ENCODE peak calls at places on chromosomes 7 and 10, in five cellular contexts. P is PC-3, V is GM23338, W is SK-N-SH, L is HCT116. T is an unnamed sample.

GRCh38 chr10:75538144-75538543 is 106.7 kb downstream of the LRMDA start:
- DNase-seq in P (no peak), V (peak), W (no peak), L (no peak), T (peak)

GRCh38 chr10:52216852-52217251 is 97.2 kb upstream of the DKK1 start:
- DNase-seq in P (peak), V (no peak), W (peak), L (no peak), T (no peak)

GRCh38 chr7:16649196-16649595 is 3.2 kb downstream of the BZW2 start:
- DNase-seq in P (peak), V (no peak), W (no peak), L (no peak), T (no peak)

GRCh38 chr10:120172371-120172770 is 279.8 kb downstream of the SEC23IP start:
- DNase-seq in P (peak), V (peak), W (no peak), L (no peak), T (no peak)

GRCh38 chr7:98165827-98166667 is 45.2 kb upstream of the BHLHA15 start:
- DNase-seq in P (peak), V (peak), W (peak), L (peak), T (peak)

GRCh38 chr7:73812996-73813395 is 17.8 kb upstream of the CLDN4 start:
- DNase-seq in P (no peak), V (no peak), W (no peak), L (no peak), T (no peak)

GRCh38 chr7:147207988-147208387 is 1091.4 kb downstream of the CNTNAP2 start:
- DNase-seq in P (no peak), V (peak), W (no peak), L (no peak), T (no peak)

GRCh38 chr7:23204241-23204640 is 22.4 kb downstream of the NUP42 start:
- DNase-seq in P (no peak), V (no peak), W (no peak), L (no peak), T (no peak)

GRCh38 chr7:75565129-75565528 is 73.0 kb downstream of the SPDYE5 start:
- DNase-seq in P (peak), V (peak), W (peak), L (no peak), T (no peak)

GRCh38 chr7:2032876-2033407 is 199.8 kb downstream of the MAD1L1 start:
- DNase-seq in P (no peak), V (no peak), W (peak), L (no peak), T (no peak)

GRCh38 chr7:38839846-38840245 is 69.1 kb downstream of the VPS41 start:
- DNase-seq in P (no peak), V (no peak), W (no peak), L (no peak), T (no peak)

GRCh38 chr7:16945372-16945771 is 63.6 kb upstream of the AGR3 start:
- DNase-seq in P (no peak), V (no peak), W (no peak), L (no peak), T (no peak)

GRCh38 chr10:95314519-95314918 is 23.7 kb upstream of the PDLIM1 start:
- DNase-seq in P (no peak), V (no peak), W (no peak), L (no peak), T (no peak)

GRCh38 chr7:22990588-22990949 is 23.4 kb downstream of the HYCC1 start:
- DNase-seq in P (peak), V (no peak), W (no peak), L (no peak), T (no peak)

GRCh38 chr7:117076426-117076943 is 123.2 kb downstream of the ST7 start:
- DNase-seq in P (no peak), V (no peak), W (no peak), L (no peak), T (no peak)

GRCh38 chr7:51927738-51928137 is 611.1 kb upstream of the COBL start:
- DNase-seq in P (no peak), V (no peak), W (no peak), L (no peak), T (no peak)

GRCh38 chr7:118029881-118030422 is 154.0 kb upstream of the LSM8 start:
- DNase-seq in P (no peak), V (no peak), W (no peak), L (no peak), T (no peak)

DNA sequence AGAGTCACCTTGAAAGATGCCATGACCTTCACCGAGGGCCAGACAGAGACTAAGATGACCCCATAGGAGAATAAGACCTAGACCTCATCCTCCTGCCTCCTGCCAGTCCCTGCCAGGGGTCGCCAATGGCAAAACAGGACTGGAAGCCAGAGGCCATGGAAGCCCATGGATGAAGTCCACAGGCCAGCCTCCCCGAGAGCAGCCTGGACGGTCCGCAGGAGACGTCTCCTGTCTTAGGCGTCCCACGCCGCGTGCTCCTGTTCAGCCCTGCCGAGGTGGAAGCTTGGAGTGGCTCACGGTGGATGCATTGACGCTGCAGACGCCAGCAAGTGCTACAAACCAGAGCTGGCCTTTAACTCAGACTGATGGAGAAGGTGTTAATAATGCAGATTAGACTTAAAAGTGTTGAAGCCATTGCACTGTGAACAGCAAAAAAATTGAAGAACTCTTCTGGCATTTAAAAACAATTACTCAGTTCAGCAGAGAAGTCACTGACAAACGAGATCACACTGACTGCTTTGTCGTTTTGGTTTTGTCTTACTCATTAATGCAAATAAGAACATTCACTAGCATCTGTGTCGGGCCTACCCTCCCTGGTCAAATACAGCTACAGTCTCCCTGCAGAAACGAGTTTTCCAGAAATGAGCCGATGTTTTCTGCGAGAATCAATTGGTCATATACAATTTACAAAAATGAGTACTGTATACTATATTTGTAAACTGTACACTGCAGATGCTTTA is 38.1 kb upstream of the FAM20C start:
- DNase-seq in P (no peak), V (no peak), W (no peak), L (no peak), T (no peak)
- TF ChIP-seq EZH2phosphoT487 in P (no peak), V (no peak), W (no peak), L (no peak), T (no peak)

GRCh38 chr10:1574719-1575118 is 162.6 kb downstream of the ADARB2 start:
- DNase-seq in P (no peak), V (no peak), W (no peak), L (no peak), T (no peak)

GRCh38 chr10:1571587-1572237 is 165.6 kb downstream of the ADARB2 start:
- DNase-seq in P (no peak), V (no peak), W (no peak), L (no peak), T (no peak)

GRCh38 chr10:1573334-1573969 is 163.9 kb downstream of the ADARB2 start:
- DNase-seq in P (no peak), V (no peak), W (no peak), L (no peak), T (no peak)

GRCh38 chr10:1573981-1574380 is 163.3 kb downstream of the ADARB2 start:
- DNase-seq in P (no peak), V (no peak), W (no peak), L (no peak), T (no peak)

DNA sequence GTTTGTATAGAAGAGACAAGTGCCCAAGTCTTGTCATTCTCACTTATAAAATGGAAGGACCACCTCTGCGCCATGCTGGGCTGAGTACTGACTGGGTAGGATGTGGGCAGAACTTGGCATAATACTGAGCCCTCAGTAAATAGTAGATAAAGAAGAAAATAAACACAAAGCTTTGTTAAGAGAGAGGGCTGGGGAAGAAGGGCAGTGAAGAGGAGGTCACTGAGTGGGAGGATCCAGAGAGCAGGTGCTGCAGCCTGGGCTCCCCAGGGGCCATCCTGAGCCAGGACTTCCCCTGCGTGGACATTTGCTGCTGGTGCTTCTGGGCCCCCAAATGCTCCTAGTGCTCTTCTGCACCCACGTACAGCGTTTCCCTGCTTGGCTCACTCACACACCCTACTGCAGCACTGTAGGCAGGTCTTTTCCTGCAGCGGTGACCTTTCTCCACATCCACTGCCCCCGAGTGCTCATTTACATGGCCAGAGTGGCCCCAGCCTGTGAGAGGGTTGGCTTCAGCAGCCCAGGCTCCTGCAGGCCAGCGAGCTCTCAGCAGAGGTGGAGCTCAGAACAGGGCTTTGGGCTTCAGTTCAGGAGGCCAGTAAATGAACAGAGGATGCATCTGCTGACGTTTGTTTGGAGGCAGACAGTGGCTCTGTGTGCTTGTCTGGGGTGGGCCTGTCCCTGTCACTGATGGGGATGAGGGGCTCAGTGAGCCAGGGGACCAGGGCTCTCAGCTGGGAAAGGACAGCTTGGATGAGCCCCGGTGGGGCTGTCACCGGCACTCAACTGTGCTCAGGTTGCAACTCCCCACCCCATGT is 164.6 kb downstream of the ADARB2 start:
- DNase-seq in P (no peak), V (no peak), W (no peak), L (no peak), T (no peak)
- H3K27ac ChIP-seq in P (no peak), V (no peak), W (no peak), L (no peak), T (no peak)

DNA sequence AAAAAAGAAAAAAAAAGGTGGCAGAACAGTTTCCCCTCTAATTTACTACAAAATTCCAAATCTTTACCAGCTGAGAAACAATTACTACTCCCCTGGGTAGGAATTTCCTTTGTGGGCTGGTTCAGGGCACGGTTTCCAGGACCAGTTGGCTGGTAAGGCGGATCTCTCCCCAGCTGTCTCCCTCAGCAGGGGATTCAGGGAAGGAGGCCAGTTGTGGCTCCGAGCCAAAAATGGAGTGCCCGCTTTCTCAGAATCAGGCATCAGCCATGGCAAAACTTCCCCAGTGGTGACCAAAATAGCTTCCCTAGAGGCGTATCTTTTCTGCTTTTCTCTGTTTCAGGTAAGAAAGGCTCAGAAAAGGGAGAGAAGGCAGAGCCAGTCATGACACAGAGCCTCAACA is 91.2 kb downstream of the ZNF22 start:
- DNase-seq in P (no peak), V (no peak), W (peak), L (no peak), T (no peak)
- TF ChIP-seq EZH2phosphoT487 in P (no peak), V (no peak), W (no peak), L (no peak), T (no peak)

GRCh38 chr7:43554423-43554822 is 28.5 kb upstream of the STK17A start:
- DNase-seq in P (no peak), V (peak), W (no peak), L (no peak), T (no peak)

GRCh38 chr7:43553999-43554398 is 28.9 kb upstream of the STK17A start:
- DNase-seq in P (no peak), V (no peak), W (no peak), L (no peak), T (no peak)

GRCh38 chr7:43550427-43550826 is 32.5 kb upstream of the STK17A start:
- DNase-seq in P (no peak), V (no peak), W (no peak), L (no peak), T (no peak)

GRCh38 chr7:43558071-43558470 is 24.8 kb upstream of the STK17A start:
- DNase-seq in P (peak), V (no peak), W (no peak), L (no peak), T (no peak)

DNA sequence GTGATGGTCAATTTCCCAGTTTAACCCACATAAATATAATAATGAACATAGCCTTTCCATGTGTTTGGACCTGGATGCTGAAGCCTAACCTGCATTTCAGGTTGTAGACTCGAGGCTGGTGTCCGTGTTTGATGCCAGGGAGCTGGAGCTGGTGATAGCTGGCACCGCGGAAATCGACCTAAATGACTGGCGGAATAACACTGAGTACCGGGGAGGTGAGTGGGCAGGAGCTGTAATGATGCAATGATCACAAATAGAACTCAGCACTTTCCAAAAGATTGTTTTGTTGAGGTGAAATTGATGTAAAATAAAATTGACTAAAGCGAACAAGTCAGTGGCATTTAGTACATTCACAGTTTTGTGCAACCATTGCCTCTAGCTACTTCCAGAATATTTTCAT is 30.8 kb upstream of the STK17A start:
- DNase-seq in P (no peak), V (no peak), W (no peak), L (no peak), T (no peak)
- H3K27ac ChIP-seq in P (no peak), V (no peak), W (no peak), L (no peak), T (no peak)

GRCh38 chr10:98509745-98510144 is 63.0 kb upstream of the HPS1 start:
- DNase-seq in P (no peak), V (no peak), W (no peak), L (no peak), T (no peak)

GRCh38 chr10:98516352-98516751 is 69.6 kb upstream of the HPS1 start:
- DNase-seq in P (no peak), V (no peak), W (no peak), L (no peak), T (no peak)

GRCh38 chr10:98513704-98514103 is 67.0 kb upstream of the HPS1 start:
- DNase-seq in P (no peak), V (no peak), W (no peak), L (no peak), T (no peak)

GRCh38 chr10:98510412-98510995 is 63.8 kb upstream of the HPS1 start:
- DNase-seq in P (no peak), V (no peak), W (no peak), L (no peak), T (no peak)

GRCh38 chr10:98511861-98512260 is 65.1 kb upstream of the HPS1 start:
- DNase-seq in P (no peak), V (no peak), W (no peak), L (no peak), T (no peak)
- TF ChIP-seq EZH2phosphoT487 in P (no peak), V (no peak), W (no peak), L (no peak), T (no peak)

GRCh38 chr10:45468110-45468509 is 94.1 kb downstream of the ALOX5 start:
- DNase-seq in P (no peak), V (no peak), W (no peak), L (no peak), T (peak)

GRCh38 chr10:45471531-45472310 is 97.7 kb downstream of the ALOX5 start:
- DNase-seq in P (no peak), V (peak), W (no peak), L (no peak), T (peak)

GRCh38 chr10:45473126-45473525 is 99.1 kb downstream of the ALOX5 start:
- DNase-seq in P (no peak), V (no peak), W (peak), L (no peak), T (no peak)

GRCh38 chr10:45466784-45467183 is 92.8 kb downstream of the ALOX5 start:
- DNase-seq in P (no peak), V (no peak), W (no peak), L (no peak), T (no peak)

GRCh38 chr10:45470098-45471012 is 96.3 kb downstream of the ALOX5 start:
- DNase-seq in P (peak), V (peak), W (peak), L (no peak), T (no peak)
- H3K27ac ChIP-seq in P (peak), V (no peak), W (peak), L (no peak), T (no peak)

GRCh38 chr10:9792181-9792580 is 1225.5 kb upstream of the CELF2 start:
- DNase-seq in P (no peak), V (no peak), W (no peak), L (no peak), T (no peak)

GRCh38 chr10:9786101-9786500 is 1231.6 kb upstream of the CELF2 start:
- DNase-seq in P (no peak), V (no peak), W (no peak), L (no peak), T (no peak)

GRCh38 chr10:9789996-9790395 is 1227.7 kb upstream of the CELF2 start:
- DNase-seq in P (no peak), V (no peak), W (no peak), L (no peak), T (no peak)

GRCh38 chr10:9781681-9782080 is 1236.0 kb upstream of the CELF2 start:
- DNase-seq in P (no peak), V (no peak), W (no peak), L (no peak), T (no peak)

DNA sequence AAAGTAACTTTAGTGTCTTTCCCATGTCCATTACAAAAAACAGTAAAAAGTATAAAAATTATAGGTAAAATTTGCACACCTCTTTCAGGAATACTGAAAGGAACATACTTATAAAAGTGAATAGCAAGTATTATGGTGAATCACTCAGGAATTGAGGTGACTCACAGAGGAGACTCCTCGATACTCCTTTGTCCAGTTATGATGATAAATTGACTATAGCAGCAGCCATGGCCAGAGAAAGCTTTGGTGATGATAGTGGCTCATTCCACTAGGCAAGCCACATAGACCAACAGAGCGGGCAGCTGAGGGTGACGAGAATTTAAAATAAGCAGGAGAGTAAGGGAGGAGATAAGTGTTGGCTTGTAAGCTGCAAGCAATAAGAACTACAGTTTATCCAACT is 1231.1 kb upstream of the CELF2 start:
- DNase-seq in P (no peak), V (no peak), W (no peak), L (no peak), T (no peak)
- TF ChIP-seq EZH2phosphoT487 in P (no peak), V (no peak), W (no peak), L (no peak), T (no peak)

T was measured in neural progenitor cell.